ENCODE peak calls at places on chromosomes 4 and X, in eight cellular contexts. W is CD8-positive, alpha-beta memory T cell; A is tibial artery; B is fibroblast of lung; Y is aorta; N is neural progenitor cell; T is breast epithelium; K is cardiac muscle cell. E is an unnamed sample.

GRCh38 chr4:2837110-2837903 is 6.3 kb upstream of the ADD1 start:
- DNase-seq in K (no peak), T (no peak), B (no peak), W (no peak), N (peak), Y (peak), A (peak), E (no peak)

GRCh38 chrX:15574017-15574416 is 26.7 kb downstream of the ACE2 start:
- DNase-seq in K (no peak), W (no peak), B (no peak), Y (no peak), N (no peak), A (no peak), T (no peak), E (no peak)

GRCh38 chr4:42412251-42412650 is 15.0 kb downstream of the SHISA3 start:
- DNase-seq in W (no peak), Y (no peak), A (no peak), B (peak), N (no peak), T (no peak), K (peak), E (no peak)

GRCh38 chr4:8501781-8502180 is 61.2 kb downstream of the TRMT44 start:
- DNase-seq in Y (no peak), N (no peak), K (no peak), A (no peak), W (no peak), B (no peak), T (no peak), E (no peak)

GRCh38 chr4:1050486-1051213 is 39.2 kb downstream of the FGFRL1 start:
- DNase-seq in A (peak), W (peak), B (peak), K (peak), T (peak), N (peak), Y (no peak), E (no peak)

GRCh38 chr4:1576961-1577814 is 106.9 kb downstream of the FAM53A start:
- DNase-seq in A (no peak), W (peak), Y (peak), B (no peak), K (no peak), T (no peak), N (peak), E (no peak)

GRCh38 chrX:45788315-45788714 is 587.6 kb upstream of the DIPK2B start:
- DNase-seq in T (no peak), N (no peak), A (no peak), K (peak), W (no peak), Y (no peak), B (no peak), E (no peak)

GRCh38 chr4:139214039-139214534 is 37.1 kb upstream of the ELF2 start:
- DNase-seq in W (no peak), N (peak), Y (no peak), T (no peak), A (no peak), K (no peak), B (peak), E (no peak)

GRCh38 chrX:74162199-74162598 is 141.8 kb upstream of the ZCCHC13 start:
- DNase-seq in K (no peak), N (no peak), W (no peak), T (no peak), B (no peak), A (no peak), Y (no peak), E (no peak)

GRCh38 chrX:68989865-68990606 is 161.2 kb downstream of the EFNB1 start:
- DNase-seq in Y (peak), A (no peak), K (peak), B (peak), W (no peak), N (peak), T (no peak), E (no peak)

GRCh38 chr4:17095771-17096170 is 197.3 kb upstream of the LDB2 start:
- DNase-seq in T (no peak), B (no peak), Y (no peak), W (no peak), A (no peak), N (no peak), K (no peak), E (no peak)

GRCh38 chrX:133359466-133359865 is 55.8 kb downstream of the GPC4 start:
- DNase-seq in T (no peak), B (no peak), A (no peak), W (no peak), K (no peak), N (no peak), Y (no peak), E (no peak)

GRCh38 chr4:140884431-140885058 is 128.4 kb upstream of the TBC1D9 start:
- DNase-seq in B (peak), K (peak), W (no peak), Y (no peak), A (no peak), N (peak), T (no peak), E (no peak)

GRCh38 chr4:135777386-135777785 is 1575.8 kb upstream of the PABPC4L start:
- DNase-seq in W (no peak), K (no peak), Y (no peak), A (no peak), N (no peak), B (peak), T (no peak), E (no peak)

GRCh38 chr4:104693601-104694201 is 199.0 kb upstream of the CXXC4 start:
- DNase-seq in B (peak), A (no peak), Y (no peak), N (no peak), K (peak), T (no peak), W (no peak), E (no peak)

GRCh38 chr4:151801547-151802516 is 41.0 kb upstream of the GATB start:
- DNase-seq in Y (no peak), T (no peak), K (peak), N (peak), A (no peak), W (peak), B (peak), E (no peak)

GRCh38 chr4:76377922-76378321 is 43.0 kb downstream of the CCDC158 start:
- DNase-seq in K (peak), Y (no peak), N (peak), W (peak), B (peak), A (no peak), T (no peak), E (no peak)

GRCh38 chr4:118012142-118012541 is 22.1 kb upstream of the NDST3 start:
- DNase-seq in N (no peak), B (no peak), A (no peak), W (no peak), Y (no peak), K (no peak), T (no peak), E (no peak)

GRCh38 chr4:114384629-114385028 is 214.0 kb upstream of the UGT8 start:
- DNase-seq in W (no peak), A (no peak), Y (no peak), K (peak), B (peak), N (peak), T (no peak), E (no peak)

GRCh38 chr4:45358573-45359506 is 632.5 kb upstream of the GNPDA2 start:
- DNase-seq in W (no peak), B (no peak), K (no peak), Y (no peak), T (no peak), A (no peak), N (no peak), E (no peak)

GRCh38 chr4:158211288-158211687 is 1.0 kb downstream of the TMEM144 start:
- DNase-seq in K (no peak), A (no peak), B (no peak), Y (no peak), N (no peak), W (no peak), T (no peak), E (no peak)

GRCh38 chr4:121597346-121597934 is 99.3 kb downstream of the ANXA5 start:
- DNase-seq in K (no peak), A (no peak), N (no peak), B (no peak), Y (no peak), T (no peak), W (no peak), E (no peak)

GRCh38 chr4:103099691-103100392 is at the start of gene BDH2:
- DNase-seq in Y (no peak), T (no peak), A (peak), N (peak), W (peak), B (peak), K (peak), E (no peak)

GRCh38 chr4:159298502-159298901 is 195.6 kb downstream of the RAPGEF2 start:
- DNase-seq in N (no peak), B (peak), Y (no peak), T (no peak), K (no peak), W (no peak), A (no peak), E (no peak)

GRCh38 chrX:117743469-117744251 is 372.9 kb downstream of the KLHL13 start:
- DNase-seq in Y (no peak), K (no peak), N (peak), A (no peak), T (no peak), B (no peak), W (no peak), E (no peak)

GRCh38 chr4:156659983-156660382 is 311.6 kb downstream of the PDGFC start:
- DNase-seq in Y (no peak), N (no peak), T (no peak), W (no peak), B (no peak), A (no peak), K (no peak), E (no peak)

GRCh38 chrX:4238916-4239315 is 525.5 kb upstream of the PRKX start:
- DNase-seq in A (no peak), Y (no peak), N (no peak), W (no peak), K (no peak), B (no peak), T (no peak), E (no peak)

GRCh38 chr4:147760695-147761094 is 28.8 kb downstream of the ARHGAP10 start:
- DNase-seq in N (no peak), Y (peak), B (no peak), K (no peak), T (no peak), A (peak), W (no peak), E (no peak)

GRCh38 chr4:3713346-3713745 is 52.8 kb upstream of the ADRA2C start:
- DNase-seq in T (no peak), B (no peak), A (peak), K (no peak), Y (no peak), W (no peak), N (no peak), E (no peak)

GRCh38 chr4:566508-567295 is 9.4 kb downstream of the TMEM271 start:
- DNase-seq in W (no peak), B (no peak), N (no peak), A (no peak), Y (no peak), K (no peak), T (no peak), E (no peak)

GRCh38 chr4:107348188-107348872 is 312.2 kb upstream of the DKK2 start:
- DNase-seq in B (no peak), N (no peak), Y (no peak), T (no peak), A (no peak), K (no peak), W (no peak), E (no peak)
- H3K27ac ChIP-seq in B (no peak), N (no peak), Y (no peak), T (no peak), A (no peak), K (no peak), W (no peak), E (no peak)

GRCh38 chr4:184359905-184360304 is 114.4 kb downstream of the IRF2 start:
- DNase-seq in W (no peak), K (peak), A (no peak), Y (no peak), N (no peak), T (no peak), B (no peak), E (no peak)

GRCh38 chr4:184357164-184357563 is 117.2 kb downstream of the IRF2 start:
- DNase-seq in A (no peak), T (no peak), N (no peak), Y (no peak), K (no peak), W (no peak), B (no peak), E (no peak)

GRCh38 chr4:184357783-184358182 is 116.6 kb downstream of the IRF2 start:
- DNase-seq in Y (no peak), B (no peak), N (no peak), T (no peak), A (no peak), W (no peak), K (no peak), E (no peak)

GRCh38 chr4:184356366-184356765 is 118.0 kb downstream of the IRF2 start:
- DNase-seq in T (no peak), A (no peak), K (no peak), N (no peak), B (no peak), Y (no peak), W (no peak), E (no peak)

GRCh38 chr4:184358521-184359232 is 115.7 kb downstream of the IRF2 start:
- DNase-seq in Y (no peak), A (no peak), N (no peak), B (no peak), K (no peak), W (no peak), T (no peak), E (no peak)
- H3K27ac ChIP-seq in Y (peak), A (no peak), N (no peak), B (no peak), K (no peak), W (no peak), T (no peak), E (no peak)

GRCh38 chr4:43550981-43551627 is 658.6 kb downstream of the GRXCR1 start:
- DNase-seq in T (no peak), N (no peak), W (no peak), A (peak), K (no peak), B (no peak), Y (no peak), E (no peak)
- H3K27ac ChIP-seq in T (no peak), N (no peak), W (no peak), A (no peak), K (no peak), B (no peak), Y (no peak), E (no peak)

GRCh38 chr4:94516067-94516466 is 64.3 kb downstream of the PDLIM5 start:
- DNase-seq in B (peak), Y (no peak), T (no peak), K (peak), W (no peak), N (no peak), A (no peak), E (no peak)
- H3K27ac ChIP-seq in B (peak), Y (peak), T (peak), K (peak), W (no peak), N (no peak), A (peak), E (no peak)

GRCh38 chr4:73621357-73621756 is 1.1 kb upstream of the RASSF6 start:
- DNase-seq in Y (no peak), W (no peak), B (no peak), T (no peak), A (no peak), N (no peak), K (no peak), E (no peak)

GRCh38 chr4:73619351-73619750 is 885 bp downstream of the RASSF6 start:
- DNase-seq in B (no peak), K (no peak), A (no peak), W (no peak), T (no peak), N (no peak), Y (no peak), E (no peak)

GRCh38 chr4:73615613-73616012 is 4.6 kb downstream of the RASSF6 start:
- DNase-seq in W (no peak), B (no peak), N (peak), T (no peak), A (no peak), Y (no peak), K (no peak), E (no peak)

GRCh38 chr4:73617256-73617655 is 3.0 kb downstream of the RASSF6 start:
- DNase-seq in W (no peak), Y (no peak), K (no peak), B (no peak), T (no peak), A (no peak), N (no peak), E (no peak)

DNA sequence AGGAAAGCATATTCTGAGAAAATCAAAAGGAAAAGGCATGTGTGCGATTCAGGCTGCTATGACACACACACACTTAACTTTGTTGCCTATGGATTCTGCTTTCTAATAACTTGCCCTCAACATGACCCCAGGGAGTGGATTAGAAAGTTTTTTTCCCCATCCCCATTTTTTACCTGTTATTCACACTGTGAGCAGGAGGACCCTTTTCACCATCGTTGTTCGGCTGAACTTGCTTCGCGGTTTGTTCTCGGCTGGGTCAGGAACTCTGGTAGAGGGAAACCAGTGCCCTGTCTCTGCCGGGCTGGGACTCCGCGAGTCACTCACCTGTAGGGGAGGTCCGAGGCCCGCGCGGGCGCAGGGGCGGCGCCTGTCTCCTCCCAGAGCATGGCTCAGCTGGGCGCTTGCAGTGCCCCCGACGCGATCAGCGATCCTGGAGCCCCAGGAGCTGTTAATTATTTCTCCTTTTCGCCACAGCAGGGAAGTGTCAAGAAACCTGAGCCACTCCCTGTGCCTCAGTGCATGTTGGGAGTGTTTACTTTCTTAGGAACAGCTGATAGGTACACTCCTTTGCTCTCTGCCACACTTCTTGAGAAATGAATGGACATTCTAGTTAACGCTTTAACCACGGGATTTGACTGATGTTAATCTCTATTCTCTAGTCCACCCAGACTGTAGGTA is at the start of gene RASSF6:
- DNase-seq in Y (peak), W (no peak), T (no peak), N (peak), A (no peak), K (no peak), B (no peak), E (no peak)
- H3K27ac ChIP-seq in Y (no peak), W (no peak), T (peak), N (no peak), A (no peak), K (no peak), B (no peak), E (no peak)

E was measured in caudate nucleus.